ENCODE peak calls at places on chromosomes 12 and 14, in four cellular contexts. J, F, E and B are unnamed samples.
A peak's percentile ranks its signal among the peaks of the same experiment; 100 is the strongest.

GRCh38 chr14:72631401-72631800 is 262.5 kb downstream of the DPF3 start:
- DNase-seq in J (no peak), F (no peak), E (no peak), B (no peak)

GRCh38 chr12:70910666-70911065 is 9.9 kb downstream of the PTPRR start:
- DNase-seq in J (no peak), F (no peak), E (no peak), B (no peak)

GRCh38 chr12:89825591-89826449 is 117.2 kb upstream of the ATP2B1 start:
- DNase-seq in J (no peak), F (peak; percentile 8), E (no peak), B (no peak)

GRCh38 chr14:64979336-64980074 is 7.2 kb upstream of the FNTB start:
- DNase-seq in J (no peak), F (peak; percentile 34), E (no peak), B (no peak)

GRCh38 chr14:38120109-38120508 is 87.6 kb upstream of the SSTR1 start:
- DNase-seq in J (no peak), F (no peak), E (no peak), B (no peak)

GRCh38 chr12:89492883-89493282 is 31.7 kb downstream of the GALNT4 start:
- DNase-seq in J (no peak), F (no peak), E (no peak), B (no peak)

GRCh38 chr12:114682920-114683708 is 861 bp downstream of the TBX3 start:
- DNase-seq in J (no peak), F (peak; percentile 35), E (no peak), B (no peak)

GRCh38 chr12:113244015-113244983 is 23.0 kb downstream of the TPCN1 start:
- DNase-seq in J (no peak), F (no peak), E (no peak), B (no peak)

GRCh38 chr12:88903333-88903732 is 323.1 kb upstream of the KITLG start:
- DNase-seq in J (no peak), F (no peak), E (no peak), B (no peak)

GRCh38 chr12:75738486-75738885 is 227.1 kb upstream of the KRR1 start:
- DNase-seq in J (no peak), F (peak; percentile 12), E (no peak), B (peak; percentile 11)

GRCh38 chr12:17108877-17109520 is 503.0 kb upstream of the LMO3 start:
- DNase-seq in J (no peak), F (no peak), E (no peak), B (no peak)

GRCh38 chr14:53109028-53109687 is 44.0 kb downstream of the DDHD1 start:
- DNase-seq in J (peak; percentile 35), F (peak; percentile 48), E (peak; percentile 39), B (peak; percentile 38)